ENCODE peak calls at places on chromosomes 6 and 20, in four cellular contexts. V is mesendoderm, A is PC-9, Y is HepG2. K is an unnamed sample.

GRCh38 chr6:134379086-134379485 is 61.2 kb upstream of the SGK1 start:
- DNase-seq in Y (no peak), A (peak; percentile 93), V (peak; percentile 82), K (no peak)

GRCh38 chr20:4811661-4812181 is 90.0 kb downstream of the PRND start:
- DNase-seq in V (no peak), Y (no peak), A (no peak), K (peak; percentile 66)

GRCh38 chr20:6036213-6036612 is 17.6 kb downstream of the LRRN4 start:
- DNase-seq in A (no peak), V (no peak), Y (no peak), K (no peak)

GRCh38 chr20:61682114-61682997 is 383.3 kb downstream of the TAF4 start:
- DNase-seq in A (no peak), Y (no peak), V (no peak), K (no peak)

GRCh38 chr6:154683756-154684523 is 49.3 kb upstream of the SCAF8 start:
- DNase-seq in A (no peak), V (no peak), Y (no peak), K (no peak)

GRCh38 chr6:148479498-148479897 is 136.9 kb downstream of the SASH1 start:
- DNase-seq in V (no peak), A (no peak), Y (no peak), K (no peak)

GRCh38 chr6:129766959-129767728 is 57.2 kb upstream of the ARHGAP18 start:
- DNase-seq in A (peak; percentile 61), V (peak; percentile 78), Y (no peak), K (peak; percentile 23)

GRCh38 chr6:42394151-42394550 is 57.6 kb downstream of the TRERF1 start:
- DNase-seq in V (no peak), A (no peak), Y (no peak), K (no peak)

GRCh38 chr6:34959221-34959620 is 70.2 kb downstream of the ANKS1A start:
- DNase-seq in A (no peak), Y (no peak), V (no peak), K (no peak)
- H3K4me1 ChIP-seq in A (peaks cover 1% of the 10 kb centered on the region), Y (peaks cover 5% of the 10 kb centered on the region), V (no peaks in the 10 kb centered on the region), K (no peaks in the 10 kb centered on the region)

DNA sequence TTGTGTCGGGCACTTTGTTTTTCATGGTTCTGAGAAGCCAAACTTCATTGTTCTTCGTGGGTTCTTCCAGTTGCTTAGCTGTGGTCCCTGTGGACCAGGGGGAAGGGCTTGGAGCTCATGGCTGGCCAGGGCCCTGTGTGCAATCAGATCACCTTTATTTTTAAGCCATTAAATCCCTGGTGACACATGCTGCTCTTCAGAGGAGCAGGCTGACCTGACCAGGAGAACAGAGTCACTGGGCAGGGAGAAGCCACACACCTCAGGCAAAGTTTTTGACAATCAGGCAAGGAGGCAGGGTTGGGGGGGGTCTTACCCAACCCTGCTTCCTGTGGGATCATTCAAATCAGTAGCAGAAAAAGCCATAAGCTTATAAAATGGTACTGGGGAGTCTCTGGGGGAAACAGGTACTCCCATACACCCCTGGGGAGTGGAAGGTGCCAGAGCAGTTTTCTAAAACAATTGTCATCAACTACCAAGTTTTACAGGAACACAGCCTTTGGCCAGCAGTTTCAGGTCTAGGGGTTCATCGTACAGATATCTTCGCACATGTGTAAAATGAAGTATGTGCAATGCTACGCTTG is 37.0 kb upstream of the PREX1 start:
- DNase-seq in V (no peak), A (no peak), Y (no peak), K (no peak)
- H3K4me1 ChIP-seq in V (no peaks in the 10 kb centered on the region), A (peaks cover 5% of the 10 kb centered on the region), Y (no peaks in the 10 kb centered on the region), K (no peaks in the 10 kb centered on the region)

DNA sequence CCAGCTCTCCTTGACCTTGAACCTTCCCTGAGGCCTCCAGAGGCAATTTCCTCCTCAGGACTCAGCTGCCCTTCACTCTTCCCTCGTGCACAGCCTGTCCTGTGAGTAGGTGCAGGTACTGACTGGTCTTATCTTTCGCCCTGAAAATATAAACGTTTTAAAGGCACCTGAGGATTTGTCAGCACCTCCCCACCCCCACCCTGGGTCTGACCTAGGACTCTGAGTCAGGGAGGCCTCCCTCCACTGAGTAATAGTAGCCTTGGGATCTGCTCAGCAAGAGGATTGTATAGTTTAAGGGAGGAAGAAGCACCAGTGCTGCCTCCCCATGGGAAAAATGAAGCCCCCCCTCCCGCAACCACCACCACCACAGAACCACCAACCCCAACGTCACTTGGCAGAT is 54.6 kb downstream of the PPARD start:
- DNase-seq in Y (no peak), A (peak; percentile 40), V (no peak), K (no peak)
- H3K4me1 ChIP-seq in Y (peaks cover 46% of the 10 kb centered on the region), A (peaks cover 65% of the 10 kb centered on the region), V (no peaks in the 10 kb centered on the region), K (peaks cover 19% of the 10 kb centered on the region)

GRCh38 chr20:50029697-50030428 is 47.1 kb downstream of the SNAI1 start:
- DNase-seq in Y (peak; percentile 80), V (no peak), A (peak; percentile 63), K (no peak)

GRCh38 chr20:50027611-50028105 is 44.9 kb downstream of the SNAI1 start:
- DNase-seq in Y (no peak), A (peak; percentile 63), V (no peak), K (no peak)

GRCh38 chr20:50029083-50029696 is 46.4 kb downstream of the SNAI1 start:
- DNase-seq in A (no peak), Y (no peak), V (no peak), K (no peak)

GRCh38 chr20:50023116-50023802 is 40.5 kb downstream of the SNAI1 start:
- DNase-seq in V (no peak), Y (no peak), A (no peak), K (no peak)

DNA sequence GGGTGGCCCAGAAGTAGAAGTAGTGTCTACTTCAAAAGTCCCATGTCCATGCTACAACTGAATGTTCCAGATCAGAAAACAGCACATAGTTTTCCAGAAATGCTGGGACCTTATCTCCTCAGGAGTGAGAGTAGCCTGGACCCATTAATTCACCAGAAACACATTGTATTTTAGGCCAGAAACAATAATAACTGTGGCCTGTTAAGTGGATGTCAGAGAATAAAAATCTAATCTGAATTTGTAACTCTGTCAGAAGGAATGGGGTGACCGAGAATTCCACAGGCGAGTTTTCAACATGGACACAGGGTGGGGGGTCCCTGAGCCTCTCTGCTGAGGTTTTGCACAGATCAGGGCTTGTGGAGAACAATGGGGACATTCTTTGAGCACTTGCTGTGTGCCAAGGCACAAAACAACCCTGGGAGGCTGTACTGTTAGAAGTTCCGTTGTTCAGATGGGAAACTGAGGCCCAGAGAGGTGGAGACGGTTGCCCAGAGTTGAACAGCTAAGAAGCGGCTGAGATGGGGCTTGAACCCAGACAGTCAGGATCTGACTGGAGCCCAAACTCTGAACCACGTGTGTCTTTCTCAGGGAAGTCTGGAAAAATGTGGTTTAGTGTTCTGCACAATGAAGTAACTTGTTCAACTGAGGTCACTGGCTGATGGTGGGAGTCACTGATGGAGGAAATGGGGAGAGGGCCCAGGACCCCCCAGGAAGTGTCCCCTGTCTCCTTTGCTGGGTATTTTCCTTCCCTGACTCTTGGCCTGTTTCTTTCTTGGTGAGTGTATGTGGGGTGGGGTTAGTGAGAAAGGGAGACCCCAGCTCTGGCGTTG is 44.2 kb downstream of the SNAI1 start:
- DNase-seq in Y (no peak), A (no peak), V (no peak), K (no peak)
- H3K4me1 ChIP-seq in Y (peaks cover 63% of the 10 kb centered on the region), A (peaks cover 34% of the 10 kb centered on the region), V (no peaks in the 10 kb centered on the region), K (no peaks in the 10 kb centered on the region)

DNA sequence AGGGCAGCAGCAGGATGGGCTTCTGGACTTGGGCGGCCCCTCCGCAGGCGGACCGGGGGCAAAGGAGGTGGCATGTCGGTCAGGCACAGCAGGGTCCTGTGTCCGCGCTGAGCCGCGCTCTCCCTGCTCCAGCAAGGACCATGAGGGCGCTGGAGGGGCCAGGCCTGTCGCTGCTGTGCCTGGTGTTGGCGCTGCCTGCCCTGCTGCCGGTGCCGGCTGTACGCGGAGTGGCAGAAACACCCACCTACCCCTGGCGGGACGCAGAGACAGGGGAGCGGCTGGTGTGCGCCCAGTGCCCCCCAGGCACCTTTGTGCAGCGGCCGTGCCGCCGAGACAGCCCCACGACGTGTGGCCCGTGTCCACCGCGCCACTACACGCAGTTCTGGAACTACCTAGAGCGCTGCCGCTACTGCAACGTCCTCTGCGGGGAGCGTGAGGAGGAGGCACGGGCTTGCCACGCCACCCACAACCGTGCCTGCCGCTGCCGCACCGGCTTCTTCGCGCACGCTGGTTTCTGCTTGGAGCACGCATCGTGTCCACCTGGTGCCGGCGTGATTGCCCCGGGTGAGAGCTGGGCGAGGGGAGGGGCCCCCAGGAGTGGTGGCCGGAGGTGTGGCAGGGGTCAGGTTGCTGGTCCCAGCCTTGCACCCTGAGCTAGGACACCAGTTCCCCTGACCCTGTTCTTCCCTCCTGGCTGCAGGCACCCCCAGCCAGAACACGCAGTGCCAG is at the start of gene TNFRSF6B:
- DNase-seq in V (no peak), Y (no peak), A (peak; percentile 32), K (no peak)
- H3K4me1 ChIP-seq in V (no peaks in the 10 kb centered on the region), Y (peaks cover 21% of the 10 kb centered on the region), A (peaks cover 25% of the 10 kb centered on the region), K (peaks cover 32% of the 10 kb centered on the region)

K was measured in effector memory CD4-positive, alpha-beta T cell.